ENCODE peak calls at places on chromosomes 4 and X, in eight cellular contexts. W, S, D, R, T, L, A and P are unnamed samples.

GRCh38 chr4:136934601-136935000 is 597.7 kb downstream of the PCDH18 start:
- DNase-seq in L (no peak), T (no peak), W (no peak), D (no peak), R (no peak), A (no peak), S (no peak), P (no peak)

GRCh38 chr4:37981425-37981824 is 21.2 kb downstream of the PTTG2 start:
- DNase-seq in L (no peak), S (no peak), R (no peak), W (no peak), T (no peak), D (no peak), A (no peak), P (no peak)

GRCh38 chrX:10356979-10357378 is 200.2 kb downstream of the CLCN4 start:
- DNase-seq in R (no peak), L (no peak), S (no peak), A (no peak), D (no peak), T (no peak), W (no peak), P (no peak)

GRCh38 chrX:129769467-129770154 is 10.1 kb upstream of the SASH3 start:
- DNase-seq in R (peak; percentile 11), S (no peak), T (no peak), W (no peak), D (no peak), A (no peak), L (no peak), P (no peak)

GRCh38 chr4:78610546-78611214 is 59.1 kb downstream of the ANXA3 start:
- DNase-seq in T (no peak), A (no peak), W (no peak), D (no peak), L (no peak), R (no peak), S (no peak), P (no peak)

GRCh38 chr4:677431-678293 is 3.3 kb downstream of the MYL5 start:
- DNase-seq in R (no peak), T (peak; percentile 59), D (peak; percentile 61), S (peak; percentile 69), A (no peak), L (peak; percentile 34), W (no peak), P (no peak)

GRCh38 chr4:55947912-55948725 is 626 bp upstream of the CEP135 start:
- DNase-seq in R (no peak), S (peak; percentile 93), T (no peak), A (no peak), D (no peak), L (no peak), W (peak; percentile 2), P (no peak)

GRCh38 chrX:151082077-151082948 is 94.1 kb upstream of the GPR50 start:
- DNase-seq in W (peak; percentile 69), L (peak; percentile 75), A (peak; percentile 81), R (peak; percentile 84), D (peak; percentile 14), S (no peak), T (peak; percentile 76), P (peak; percentile 88)

GRCh38 chrX:132216283-132216682 is 3.0 kb downstream of the RAP2C start:
- DNase-seq in R (no peak), L (no peak), T (no peak), W (no peak), S (no peak), D (no peak), A (no peak), P (no peak)

GRCh38 chr4:185437809-185438208 is 12.0 kb upstream of the UFSP2 start:
- DNase-seq in R (no peak), D (no peak), S (no peak), L (no peak), W (no peak), T (no peak), A (no peak), P (no peak)

GRCh38 chr4:138035781-138036258 is 206.3 kb downstream of the SLC7A11 start:
- DNase-seq in S (peak; percentile 42), T (no peak), W (no peak), R (peak; percentile 71), L (no peak), A (no peak), D (no peak), P (no peak)

GRCh38 chr4:31617667-31618066 is 897.5 kb downstream of the PCDH7 start:
- DNase-seq in W (no peak), R (no peak), D (no peak), A (no peak), S (no peak), T (no peak), L (no peak), P (no peak)

GRCh38 chrX:84182521-84182920 is 5.5 kb downstream of the RPS6KA6 start:
- DNase-seq in T (no peak), S (no peak), A (no peak), L (no peak), R (no peak), W (no peak), D (no peak), P (no peak)

GRCh38 chrX:15391850-15392249 is 7.6 kb upstream of the VEGFD start:
- DNase-seq in R (peak; percentile 26), L (no peak), T (no peak), W (no peak), A (no peak), S (no peak), D (no peak), P (no peak)

GRCh38 chrX:66402165-66402564 is 236.7 kb downstream of the EDA2R start:
- DNase-seq in T (no peak), L (no peak), S (no peak), R (no peak), A (no peak), W (no peak), D (no peak), P (no peak)

GRCh38 chrX:6363193-6363592 is 134.5 kb upstream of the NLGN4X start:
- DNase-seq in W (no peak), A (no peak), T (no peak), S (no peak), L (no peak), D (no peak), R (no peak), P (no peak)

GRCh38 chrX:24515447-24515846 is 50.4 kb downstream of the PDK3 start:
- DNase-seq in S (no peak), L (no peak), W (no peak), R (peak; percentile 48), D (no peak), T (no peak), A (no peak), P (no peak)

GRCh38 chrX:31421441-31421840 is 349.6 kb upstream of the FTHL17 start:
- DNase-seq in A (no peak), W (no peak), T (no peak), L (no peak), S (no peak), R (no peak), D (no peak), P (no peak)

GRCh38 chr4:153252122-153252521 is 47.9 kb downstream of the TRIM2 start:
- DNase-seq in D (no peak), L (no peak), S (no peak), R (no peak), A (no peak), T (no peak), W (no peak), P (no peak)

GRCh38 chr4:53089940-53090729 is 228.0 kb downstream of the RASL11B start:
- DNase-seq in S (no peak), D (no peak), A (no peak), T (no peak), W (no peak), L (no peak), R (no peak), P (no peak)

GRCh38 chrX:77070108-77070918 is 376.9 kb upstream of the FGF16 start:
- DNase-seq in W (no peak), S (no peak), D (no peak), A (no peak), T (no peak), R (peak; percentile 11), L (no peak), P (no peak)

GRCh38 chr4:79831119-79831528 is 241.9 kb downstream of the ANTXR2 start:
- DNase-seq in L (no peak), A (no peak), S (no peak), T (no peak), D (peak; percentile 50), W (no peak), R (no peak), P (no peak)

GRCh38 chr4:8308856-8309771 is 39.6 kb downstream of the HTRA3 start:
- DNase-seq in W (no peak), S (no peak), D (no peak), A (no peak), R (no peak), T (peak; percentile 47), L (peak; percentile 15), P (no peak)

GRCh38 chrX:96752776-96753175 is 68.1 kb downstream of the DIAPH2 start:
- DNase-seq in D (no peak), R (no peak), T (peak; percentile 42), W (no peak), L (no peak), A (no peak), S (peak; percentile 6), P (no peak)

GRCh38 chr4:84948056-84948455 is 18.4 kb downstream of the WDFY3 start:
- DNase-seq in L (no peak), W (no peak), R (no peak), S (no peak), A (no peak), T (no peak), D (no peak), P (no peak)

GRCh38 chr4:91267543-91267942 is 1036.2 kb upstream of the GRID2 start:
- DNase-seq in S (no peak), A (no peak), R (no peak), T (no peak), L (no peak), D (no peak), W (no peak), P (no peak)

GRCh38 chr4:144562019-144562740 is 83.8 kb upstream of the HHIP start:
- DNase-seq in S (no peak), L (peak; percentile 34), D (no peak), R (peak; percentile 53), T (peak; percentile 42), W (no peak), A (no peak), P (no peak)

GRCh38 chr4:82578935-82579334 is 17.1 kb upstream of the TMEM150C start:
- DNase-seq in T (no peak), S (no peak), W (no peak), A (no peak), R (no peak), L (no peak), D (no peak), P (no peak)
- TF ChIP-seq CTCF in T (no peak), S (peak; percentile 11), W (peak; percentile 13), A (peak; percentile 49), R (peak; percentile 22), L (no peak), D (no peak), P (peak; percentile 13)

GRCh38 chr4:172596206-172596605 is 572.4 kb upstream of the GALNT7 start:
- DNase-seq in D (no peak), W (no peak), L (no peak), T (no peak), A (no peak), R (peak; percentile 4), S (no peak), P (no peak)
- TF ChIP-seq CTCF in D (no peak), W (peak; percentile 27), L (no peak), T (no peak), A (no peak), R (peak; percentile 29), S (no peak), P (no peak)

GRCh38 chrX:3244955-3245354 is 101.5 kb downstream of the MXRA5 start:
- DNase-seq in L (no peak), D (no peak), R (no peak), S (no peak), T (no peak), A (no peak), W (no peak), P (no peak)
- TF ChIP-seq CTCF in L (no peak), D (no peak), R (no peak), S (peak; percentile 41), T (no peak), A (no peak), W (no peak), P (peak; percentile 39)

GRCh38 chr4:2462218-2462991 is 6.5 kb upstream of the RNF4 start:
- DNase-seq in W (peak; percentile 63), A (peak; percentile 79), D (peak; percentile 42), S (no peak), L (peak; percentile 84), T (peak; percentile 76), R (peak; percentile 93), P (no peak)
- TF ChIP-seq CTCF in W (peak; percentile 61), A (peak; percentile 74), D (peak; percentile 65), S (peak; percentile 69), L (no peak), T (peak; percentile 61), R (peak; percentile 57), P (peak; percentile 75)